ENCODE peak calls at places on chromosomes 13 and 19, in five cellular contexts. One of them, this sample, is unnamed.

GRCh38 chr13:50170447-50171037 is 155.3 kb downstream of the KCNRG start:
- DNase-seq in HepG2: no peak
- DNase-seq in H1: no peak
- DNase-seq in SK-N-SH: no peak
- DNase-seq in K562: no peak
- DNase-seq in this sample: no peak

GRCh38 chr13:49641810-49642291 is 13.5 kb downstream of the ARL11 start:
- DNase-seq in SK-N-SH: no peak
- DNase-seq in K562: peak
- DNase-seq in H1: no peak
- DNase-seq in HepG2: no peak
- DNase-seq in this sample: peak

GRCh38 chr13:32940601-32941000 is 75.6 kb upstream of the KL start:
- DNase-seq in K562: no peak
- DNase-seq in H1: no peak
- DNase-seq in SK-N-SH: peak
- DNase-seq in HepG2: no peak
- DNase-seq in this sample: no peak

GRCh38 chr13:36530861-36531590 is 98.7 kb downstream of the CCNA1 start:
- DNase-seq in HepG2: no peak
- DNase-seq in H1: no peak
- DNase-seq in SK-N-SH: no peak
- DNase-seq in K562: no peak
- DNase-seq in this sample: peak

GRCh38 chr19:326851-327250 is 17.7 kb downstream of the MIER2 start:
- DNase-seq in H1: no peak
- DNase-seq in SK-N-SH: no peak
- DNase-seq in HepG2: no peak
- DNase-seq in K562: no peak
- DNase-seq in this sample: no peak

GRCh38 chr13:34667356-34668218 is 274.5 kb upstream of the NBEA start:
- DNase-seq in HepG2: no peak
- DNase-seq in H1: no peak
- DNase-seq in SK-N-SH: no peak
- DNase-seq in K562: no peak
- DNase-seq in this sample: no peak

GRCh38 chr19:29483641-29483920 is 42.2 kb upstream of the VSTM2B start:
- DNase-seq in H1: no peak
- DNase-seq in SK-N-SH: no peak
- DNase-seq in HepG2: no peak
- DNase-seq in K562: no peak
- DNase-seq in this sample: no peak

GRCh38 chr19:35013047-35013819 is 13.1 kb downstream of the GRAMD1A start:
- DNase-seq in HepG2: peak
- DNase-seq in SK-N-SH: peak
- DNase-seq in H1: no peak
- DNase-seq in K562: peak
- DNase-seq in this sample: no peak

GRCh38 chr13:104773775-104774174 is 1707.6 kb upstream of the SLC10A2 start:
- DNase-seq in HepG2: peak
- DNase-seq in K562: no peak
- DNase-seq in SK-N-SH: peak
- DNase-seq in H1: no peak
- DNase-seq in this sample: peak

GRCh38 chr13:110445183-110445582 is 116.3 kb downstream of the RAB20 start:
- DNase-seq in HepG2: no peak
- DNase-seq in H1: no peak
- DNase-seq in SK-N-SH: no peak
- DNase-seq in K562: no peak
- DNase-seq in this sample: peak

GRCh38 chr13:40640202-40640601 is 26.2 kb downstream of the FOXO1 start:
- DNase-seq in K562: no peak
- DNase-seq in H1: no peak
- DNase-seq in SK-N-SH: no peak
- DNase-seq in HepG2: no peak
- DNase-seq in this sample: no peak

GRCh38 chr19:4916292-4917082 is 7.2 kb downstream of the UHRF1 start:
- DNase-seq in K562: no peak
- DNase-seq in H1: no peak
- DNase-seq in SK-N-SH: no peak
- DNase-seq in HepG2: no peak
- DNase-seq in this sample: no peak
- TF ChIP-seq GABPA in K562: no peak
- TF ChIP-seq GABPA in H1: no peak
- TF ChIP-seq GABPA in SK-N-SH: no peak
- TF ChIP-seq GABPA in HepG2: no peak
- TF ChIP-seq GABPA in this sample: no peak

GRCh38 chr19:42241279-42241678 is 1.1 kb downstream of the GSK3A start:
- DNase-seq in H1: no peak
- DNase-seq in SK-N-SH: no peak
- DNase-seq in HepG2: no peak
- DNase-seq in K562: no peak
- DNase-seq in this sample: no peak
- H3K4me3 ChIP-seq in H1: peak
- H3K4me3 ChIP-seq in SK-N-SH: peak
- H3K4me3 ChIP-seq in HepG2: peak
- H3K4me3 ChIP-seq in K562: peak
- H3K4me3 ChIP-seq in this sample: peak

DNA sequence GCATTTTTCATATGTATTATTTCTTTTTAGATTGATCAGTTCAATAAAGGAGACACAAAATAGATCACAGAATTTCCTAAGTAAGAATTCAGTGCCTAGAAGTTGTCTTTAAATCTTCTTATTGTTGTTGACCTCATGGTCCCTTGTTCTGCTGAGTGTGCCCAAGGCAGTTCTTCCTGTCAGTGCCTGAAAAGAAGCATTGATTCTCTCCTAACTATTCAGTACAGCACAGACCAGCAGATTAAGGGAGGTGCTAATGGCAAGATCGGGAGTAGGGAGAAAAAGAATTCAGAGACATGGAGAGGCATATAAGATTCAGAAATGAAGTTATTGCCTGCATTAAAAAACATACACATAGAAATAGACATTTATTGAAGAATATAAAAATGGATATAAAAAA is 180.5 kb upstream of the PCDH9 start:
- DNase-seq in SK-N-SH: no peak
- DNase-seq in HepG2: no peak
- DNase-seq in K562: no peak
- DNase-seq in H1: no peak
- DNase-seq in this sample: no peak
- TF ChIP-seq GABPA in SK-N-SH: no peak
- TF ChIP-seq GABPA in HepG2: no peak
- TF ChIP-seq GABPA in K562: no peak
- TF ChIP-seq GABPA in H1: no peak
- TF ChIP-seq GABPA in this sample: no peak

GRCh38 chr19:7928741-7929701 is 3.1 kb upstream of the CTXN1 start:
- DNase-seq in K562: peak
- DNase-seq in HepG2: peak
- DNase-seq in H1: no peak
- DNase-seq in SK-N-SH: peak
- DNase-seq in this sample: peak
- H3K4me3 ChIP-seq in K562: no peak
- H3K4me3 ChIP-seq in HepG2: no peak
- H3K4me3 ChIP-seq in H1: no peak
- H3K4me3 ChIP-seq in SK-N-SH: peak
- H3K4me3 ChIP-seq in this sample: no peak

GRCh38 chr19:2186071-2186846 is 22.5 kb downstream of the DOT1L start:
- DNase-seq in H1: no peak
- DNase-seq in SK-N-SH: no peak
- DNase-seq in HepG2: no peak
- DNase-seq in K562: no peak
- DNase-seq in this sample: no peak
- TF ChIP-seq GABPA in H1: no peak
- TF ChIP-seq GABPA in SK-N-SH: no peak
- TF ChIP-seq GABPA in HepG2: no peak
- TF ChIP-seq GABPA in K562: no peak
- TF ChIP-seq GABPA in this sample: no peak

DNA sequence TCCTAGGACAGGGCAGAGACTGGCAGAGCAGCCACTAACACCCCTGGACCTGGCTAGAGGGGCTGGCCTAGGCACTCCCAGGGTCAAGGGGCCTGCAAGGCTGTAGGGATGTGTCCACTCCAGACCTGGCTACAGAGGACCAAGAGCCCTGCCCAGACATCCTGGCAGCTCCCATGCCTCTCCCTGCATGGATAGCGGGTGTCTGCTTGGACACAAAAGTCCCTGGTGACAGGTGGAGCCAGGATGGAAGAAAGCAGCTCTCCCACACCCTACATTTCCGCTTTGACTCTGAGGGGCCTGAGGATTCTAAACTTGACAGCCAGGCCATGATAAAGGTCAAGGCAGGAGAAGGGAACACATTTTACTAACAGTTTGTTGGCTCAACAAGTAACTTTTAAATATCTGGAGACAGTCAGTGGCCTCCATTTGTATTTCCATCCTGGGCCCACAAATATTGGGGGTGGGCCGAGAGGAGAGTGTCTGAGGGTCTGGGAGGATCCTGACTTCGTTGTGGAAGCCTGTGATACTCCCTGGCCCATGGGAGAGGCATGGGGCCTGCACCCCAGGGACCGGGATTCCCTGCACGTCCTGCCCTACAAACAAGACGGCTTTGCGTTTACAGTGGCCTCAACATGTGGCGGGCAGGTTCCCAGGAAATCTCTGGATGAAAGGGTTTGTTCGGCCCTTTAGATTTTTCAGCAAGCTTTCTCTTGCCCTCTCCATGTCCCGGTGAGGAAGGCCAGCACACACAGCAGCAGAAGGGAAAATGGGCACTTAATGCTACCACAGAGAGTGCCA is 19.8 kb upstream of the SLC7A9 start:
- DNase-seq in SK-N-SH: no peak
- DNase-seq in K562: no peak
- DNase-seq in HepG2: no peak
- DNase-seq in H1: no peak
- DNase-seq in this sample: no peak
- H3K4me3 ChIP-seq in SK-N-SH: no peak
- H3K4me3 ChIP-seq in K562: no peak
- H3K4me3 ChIP-seq in HepG2: no peak
- H3K4me3 ChIP-seq in H1: no peak
- H3K4me3 ChIP-seq in this sample: no peak